ENCODE peak calls at places on chromosomes 5 and 9, in six cellular contexts. P is breast epithelium, U is upper lobe of left lung, Z is GM12878, V is prostate gland, L is Panc1. G is an unnamed sample. For H3K4me1, the result is how much of the 10 kb centered on the place peaks cover.

GRCh38 chr5:145429170-145429569 is 406.0 kb downstream of the PRELID2 start:
- DNase-seq in P (no peak), U (no peak), Z (no peak), V (no peak), L (no peak), G (no peak)

GRCh38 chr9:123327697-123328100 is 28.3 kb upstream of the CRB2 start:
- DNase-seq in P (peak), U (peak), Z (no peak), V (peak), L (no peak), G (no peak)

GRCh38 chr9:134735441-134736175 is 94.0 kb downstream of the COL5A1 start:
- DNase-seq in P (no peak), U (peak), Z (no peak), V (no peak), L (no peak), G (peak)

GRCh38 chr5:109997191-109997590 is 307.5 kb downstream of the MAN2A1 start:
- DNase-seq in P (no peak), U (no peak), Z (no peak), V (no peak), L (no peak), G (no peak)

GRCh38 chr9:133768859-133769510 is 30.8 kb upstream of the SARDH start:
- DNase-seq in P (peak), U (no peak), Z (no peak), V (no peak), L (no peak), G (peak)

GRCh38 chr5:76133967-76134366 is 50.8 kb downstream of the SV2C start:
- DNase-seq in P (no peak), U (no peak), Z (no peak), V (no peak), L (no peak), G (no peak)

GRCh38 chr9:90285946-90286345 is 356.7 kb downstream of the DIRAS2 start:
- DNase-seq in P (no peak), U (no peak), Z (no peak), V (no peak), L (no peak), G (no peak)

GRCh38 chr5:168147536-168148460 is 143.6 kb upstream of the WWC1 start:
- DNase-seq in P (no peak), U (no peak), Z (no peak), V (no peak), L (no peak), G (no peak)

GRCh38 chr9:27514551-27514950 is 9.5 kb upstream of the IFNK start:
- DNase-seq in P (no peak), U (no peak), Z (no peak), V (no peak), L (no peak), G (no peak)

GRCh38 chr5:141564216-141564692 is 54.5 kb downstream of the DIAPH1 start:
- DNase-seq in P (no peak), U (peak), Z (peak), V (peak), L (peak), G (peak)

GRCh38 chr5:139383275-139383992 is at the start of gene SLC23A1:
- DNase-seq in P (no peak), U (no peak), Z (no peak), V (no peak), L (no peak), G (no peak)

GRCh38 chr9:101047848-101048402 is 19.4 kb downstream of the PLPPR1 start:
- DNase-seq in P (no peak), U (no peak), Z (no peak), V (no peak), L (no peak), G (no peak)

GRCh38 chr9:35728041-35728971 is 3.7 kb downstream of the TLN1 start:
- DNase-seq in P (no peak), U (peak), Z (no peak), V (peak), L (no peak), G (peak)

GRCh38 chr9:38707885-38708640 is 11.9 kb downstream of the FAM240B start:
- DNase-seq in P (no peak), U (no peak), Z (no peak), V (no peak), L (no peak), G (no peak)

GRCh38 chr9:30534458-30534857 is 1850.0 kb upstream of the ACO1 start:
- DNase-seq in P (no peak), U (no peak), Z (no peak), V (no peak), L (no peak), G (no peak)

GRCh38 chr9:75956161-75956560 is 65.7 kb downstream of the PCSK5 start:
- DNase-seq in P (no peak), U (no peak), Z (no peak), V (no peak), L (no peak), G (no peak)

GRCh38 chr9:137430723-137431415 is 7.7 kb downstream of the NOXA1 start:
- DNase-seq in P (no peak), U (no peak), Z (no peak), V (no peak), L (no peak), G (no peak)

GRCh38 chr9:81737871-81738507 is 48.6 kb upstream of the TLE1 start:
- DNase-seq in P (no peak), U (peak), Z (no peak), V (peak), L (peak), G (no peak)

GRCh38 chr5:151255621-151256286 is 2.8 kb downstream of the GM2A start:
- DNase-seq in P (no peak), U (no peak), Z (peak), V (no peak), L (no peak), G (no peak)

GRCh38 chr5:170105643-170106611 is at the start of gene FOXI1:
- DNase-seq in P (no peak), U (peak), Z (no peak), V (no peak), L (no peak), G (no peak)

GRCh38 chr9:69393425-69393824 is 68.4 kb downstream of the ENTREP1 start:
- DNase-seq in P (no peak), U (no peak), Z (no peak), V (no peak), L (no peak), G (no peak)

GRCh38 chr5:88438006-88438405 is 169.4 kb upstream of the TMEM161B start:
- DNase-seq in P (no peak), U (no peak), Z (no peak), V (no peak), L (no peak), G (no peak)

GRCh38 chr5:134515801-134516200 is 9.7 kb upstream of the JADE2 start:
- DNase-seq in P (no peak), U (no peak), Z (no peak), V (no peak), L (no peak), G (no peak)

GRCh38 chr9:131273791-131274673 is 2.3 kb downstream of the FAM78A start:
- DNase-seq in P (no peak), U (peak), Z (no peak), V (no peak), L (no peak), G (no peak)

GRCh38 chr5:170542691-170543275 is 39.0 kb downstream of the KCNIP1 start:
- DNase-seq in P (no peak), U (no peak), Z (no peak), V (no peak), L (no peak), G (peak)

GRCh38 chr5:174173766-174174165 is 128.3 kb downstream of the NSG2 start:
- DNase-seq in P (no peak), U (no peak), Z (no peak), V (no peak), L (no peak), G (no peak)

GRCh38 chr5:22911019-22911418 is 57.9 kb upstream of the CDH12 start:
- DNase-seq in P (no peak), U (no peak), Z (no peak), V (no peak), L (no peak), G (no peak)

DNA sequence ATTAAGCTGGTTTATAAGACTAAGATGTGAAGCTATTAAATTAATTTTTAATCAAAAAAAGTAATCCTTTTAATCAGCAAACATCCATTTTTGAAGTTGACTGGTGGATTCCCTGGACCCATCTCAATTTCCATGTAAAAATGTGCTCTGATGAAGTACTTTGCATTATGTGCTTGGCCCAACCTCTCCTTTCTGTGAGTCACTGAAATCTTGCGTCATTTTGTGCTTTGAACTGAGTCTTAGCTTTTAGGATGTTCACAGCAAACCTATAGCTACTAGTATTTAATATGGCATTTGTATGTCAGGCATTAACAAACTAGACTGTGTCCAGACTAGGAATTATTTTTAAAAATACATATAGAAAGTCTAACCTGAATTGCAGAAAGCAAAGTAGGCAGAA is 55.0 kb upstream of the CDH12 start:
- DNase-seq in P (no peak), U (no peak), Z (no peak), V (no peak), L (no peak), G (no peak)
- H3K4me1 ChIP-seq in P (under half), U (under half), Z (under half), V (under half), L (under half), G (under half)

DNA sequence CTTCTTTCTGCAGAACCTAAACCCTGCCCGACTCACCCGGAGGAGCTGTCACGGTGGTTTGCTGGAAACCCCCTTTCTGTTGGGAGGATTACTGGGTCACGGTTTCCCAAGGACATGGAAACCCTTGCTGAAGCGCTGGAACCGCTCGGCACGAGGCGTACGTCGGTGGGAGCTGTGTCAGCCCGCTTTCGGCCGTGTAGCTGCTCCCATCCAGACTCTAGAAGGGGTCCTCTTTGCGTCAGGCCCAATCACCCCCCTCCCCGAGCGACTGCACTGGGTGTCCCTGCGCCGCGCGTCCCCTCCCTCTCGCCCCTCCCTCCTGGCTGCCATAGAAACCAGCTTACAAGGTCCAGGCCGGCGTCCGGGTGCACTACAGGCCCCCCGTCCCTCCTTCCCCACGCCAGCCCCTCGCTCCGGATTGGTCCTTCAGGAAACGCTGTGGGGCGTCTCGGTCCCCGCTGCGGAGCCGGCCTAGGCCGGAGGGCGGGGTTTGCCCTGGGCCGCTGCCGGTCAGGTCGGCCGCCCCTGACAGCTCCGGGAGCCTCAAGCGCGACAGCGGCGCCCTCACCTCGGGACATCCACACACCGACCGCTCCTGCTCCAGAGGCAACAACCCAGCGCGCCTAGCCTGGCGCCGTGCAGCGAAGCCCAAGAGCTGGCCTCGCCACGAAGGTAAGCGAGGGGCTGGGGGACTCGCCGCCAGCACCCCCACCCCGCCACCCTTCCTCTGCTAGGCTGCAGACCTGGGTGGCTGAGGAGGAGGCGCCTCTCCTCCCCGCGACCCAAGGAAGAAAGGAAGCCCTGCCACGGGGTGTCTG is at the start of gene NIM1K:
- DNase-seq in P (no peak), U (peak), Z (no peak), V (peak), L (no peak), G (peak)
- TF ChIP-seq POLR2AphosphoS5 in P (no peak), U (no peak), Z (no peak), V (no peak), L (no peak), G (peak)

DNA sequence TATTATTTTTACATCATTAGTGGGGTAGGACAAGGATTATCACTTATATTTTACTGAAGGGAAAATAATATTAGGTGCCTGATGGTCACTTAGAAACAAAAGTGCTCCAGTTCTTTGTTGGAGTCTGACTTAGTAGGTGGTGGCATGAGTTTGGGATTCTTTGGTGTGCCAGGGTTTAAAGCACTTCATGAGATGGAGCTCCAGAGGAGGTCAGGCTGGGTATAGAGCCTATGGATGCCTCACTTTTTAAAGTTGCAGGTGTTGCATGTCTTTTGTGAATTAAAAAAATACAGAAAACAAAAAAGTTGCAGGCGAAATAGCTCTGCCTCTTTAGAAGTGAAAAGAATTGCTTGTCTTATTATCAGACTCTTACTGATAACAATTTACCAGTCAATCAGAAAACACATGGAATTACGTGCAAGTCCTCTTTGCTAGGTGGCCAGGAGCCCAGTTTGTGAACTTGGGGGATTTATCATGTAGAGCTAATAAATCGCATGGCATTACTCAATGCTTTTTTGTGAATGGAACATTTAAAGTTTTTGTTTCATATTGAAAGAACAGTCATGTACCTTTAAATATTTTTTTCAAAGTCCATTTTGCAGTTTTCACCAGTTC is 1.6 kb downstream of the ITK start:
- DNase-seq in P (no peak), U (no peak), Z (no peak), V (no peak), L (no peak), G (no peak)
- H3K4me1 ChIP-seq in P (under half), U (under half), Z (under half), V (under half), L (under half), G (under half)

DNA sequence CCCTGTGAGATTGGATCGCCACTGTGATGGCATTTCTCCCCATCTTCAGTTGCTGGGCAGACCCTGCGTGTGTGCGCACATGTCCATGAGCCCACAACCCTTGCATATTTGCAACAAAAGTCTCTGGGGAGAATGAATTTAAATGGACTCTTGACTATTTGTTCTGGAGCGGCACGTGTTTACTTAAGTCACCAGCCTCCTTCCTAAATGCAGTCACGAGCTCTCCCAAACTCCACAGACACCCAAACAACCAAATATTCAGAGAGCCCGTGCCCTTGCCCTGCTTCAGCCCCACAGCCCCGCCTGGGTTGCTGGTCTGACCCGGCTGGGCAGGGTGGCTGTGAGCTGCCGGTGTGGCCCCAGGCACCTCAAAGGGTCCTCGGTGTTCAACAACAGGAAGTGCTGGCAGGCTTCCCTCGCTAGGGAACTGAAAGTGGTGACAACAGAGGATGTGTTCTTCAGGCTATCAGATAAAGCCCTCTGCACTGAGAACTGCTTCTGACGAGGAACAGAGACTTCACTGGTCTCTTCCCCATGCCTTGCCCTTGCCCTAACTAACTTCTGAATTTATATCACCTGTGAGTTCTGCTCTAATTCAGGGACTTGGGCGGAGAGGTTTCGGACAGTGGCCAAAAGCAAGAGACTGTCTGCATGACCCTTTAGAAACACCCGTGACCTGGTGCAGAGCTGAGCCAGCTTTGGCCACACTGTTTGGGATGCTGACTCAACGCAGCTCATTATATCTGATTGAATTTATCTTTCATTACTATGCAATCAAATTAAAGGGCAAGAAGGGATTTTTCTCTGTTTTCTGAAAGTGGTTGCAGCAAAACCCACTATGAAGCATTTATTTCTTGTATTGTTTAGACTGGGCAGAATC is 19.2 kb upstream of the CD180 start:
- DNase-seq in P (peak), U (peak), Z (peak), V (peak), L (no peak), G (peak)
- TF ChIP-seq POLR2AphosphoS5 in P (no peak), U (peak), Z (no peak), V (peak), L (no peak), G (no peak)

GRCh38 chr5:154475613-154476342 is 2.2 kb downstream of the HAND1 start:
- DNase-seq in P (no peak), U (no peak), Z (no peak), V (no peak), L (no peak), G (peak)

GRCh38 chr5:154474957-154475334 is 3.1 kb downstream of the HAND1 start:
- DNase-seq in P (no peak), U (no peak), Z (no peak), V (no peak), L (no peak), G (no peak)

GRCh38 chr5:154474267-154474956 is 3.6 kb downstream of the HAND1 start:
- DNase-seq in P (no peak), U (no peak), Z (no peak), V (no peak), L (no peak), G (no peak)

GRCh38 chr5:154472871-154473580 is 5.0 kb downstream of the HAND1 start:
- DNase-seq in P (no peak), U (no peak), Z (no peak), V (no peak), L (no peak), G (no peak)

DNA sequence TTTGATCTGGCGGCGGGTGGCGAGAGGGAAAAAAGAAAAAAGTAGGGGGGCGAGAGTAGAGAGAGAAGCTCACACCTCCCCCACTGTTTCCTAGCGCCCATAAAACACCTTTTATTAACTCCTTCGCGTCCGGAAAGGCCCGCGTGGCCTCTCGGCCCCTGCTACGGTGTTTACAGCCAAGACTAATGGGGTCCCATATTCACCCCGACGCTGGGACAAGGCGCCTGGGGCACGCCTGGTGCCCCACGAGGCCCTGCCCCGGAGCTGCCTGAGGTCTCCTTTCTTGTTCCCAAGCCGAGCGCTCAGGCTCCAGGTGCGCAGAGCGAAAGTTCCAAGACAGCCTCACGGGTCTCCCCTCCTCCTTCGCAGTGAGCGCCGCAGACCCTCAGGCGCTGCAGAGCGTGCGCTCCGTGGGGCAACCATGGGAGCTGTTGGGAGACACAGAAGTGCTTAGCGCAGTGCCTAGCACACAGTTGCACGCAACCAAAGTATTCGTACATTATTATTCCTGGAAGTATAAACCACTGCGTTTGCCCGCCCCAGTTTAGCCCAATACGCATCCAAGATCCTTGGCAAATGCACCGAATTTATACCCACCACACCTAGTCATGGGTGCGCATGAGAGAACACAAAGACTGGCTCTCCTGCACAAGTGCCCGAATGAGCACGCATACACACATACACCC is 4.3 kb downstream of the HAND1 start:
- DNase-seq in P (no peak), U (no peak), Z (no peak), V (no peak), L (no peak), G (no peak)
- H3K4me1 ChIP-seq in P (under half), U (under half), Z (under half), V (under half), L (under half), G (half or more)